ENCODE peak calls at places on chromosome 13, in seven cellular contexts. M, W, B, T, K, R and U are unnamed samples.
A peak's percentile ranks its signal among the peaks of the same experiment; 100 is the strongest.

GRCh38 chr13:37442996-37443395 is 155.6 kb downstream of the POSTN start:
- DNase-seq in W (no peak), T (no peak), M (peak; percentile 40), K (no peak), B (no peak), R (no peak), U (no peak)

GRCh38 chr13:112525306-112525945 is 62.5 kb downstream of the TUBGCP3 start:
- DNase-seq in M (no peak), W (no peak), R (no peak), B (no peak), K (no peak), T (no peak), U (no peak)

GRCh38 chr13:42283574-42283973 is 11.6 kb downstream of the AKAP11 start:
- DNase-seq in W (no peak), R (no peak), B (no peak), M (no peak), K (no peak), T (no peak), U (no peak)

GRCh38 chr13:29786698-29787097 is 63.7 kb downstream of the UBL3 start:
- DNase-seq in M (no peak), W (no peak), B (no peak), R (no peak), T (no peak), K (no peak), U (no peak)

GRCh38 chr13:36820222-36820621 is 1.2 kb downstream of the RFXAP start:
- DNase-seq in T (no peak), K (no peak), W (no peak), B (no peak), M (no peak), R (no peak), U (no peak)

GRCh38 chr13:37460211-37460610 is 138.4 kb downstream of the POSTN start:
- DNase-seq in R (no peak), K (no peak), W (no peak), T (no peak), B (no peak), M (no peak), U (no peak)

GRCh38 chr13:42747399-42747873 is 33.9 kb upstream of the FAM216B start:
- DNase-seq in K (no peak), T (no peak), W (no peak), R (no peak), B (no peak), M (peak; percentile 64), U (peak; percentile 30)

GRCh38 chr13:59680429-59681024 is 483.2 kb downstream of the DIAPH3 start:
- DNase-seq in R (no peak), W (no peak), B (no peak), M (peak; percentile 49), T (no peak), K (no peak), U (peak; percentile 16)

GRCh38 chr13:30333601-30334000 is 26.2 kb upstream of the KATNAL1 start:
- DNase-seq in B (no peak), K (no peak), T (no peak), W (no peak), R (no peak), M (no peak), U (no peak)

GRCh38 chr13:21735621-21736401 is 64.9 kb downstream of the FGF9 start:
- DNase-seq in W (no peak), T (no peak), K (no peak), R (peak; percentile 21), B (no peak), M (no peak), U (no peak)
- TF ChIP-seq CTCF in W (no peak), T (no peak), K (no peak), R (no peak), B (no peak), M (no peak), U (no peak)

DNA sequence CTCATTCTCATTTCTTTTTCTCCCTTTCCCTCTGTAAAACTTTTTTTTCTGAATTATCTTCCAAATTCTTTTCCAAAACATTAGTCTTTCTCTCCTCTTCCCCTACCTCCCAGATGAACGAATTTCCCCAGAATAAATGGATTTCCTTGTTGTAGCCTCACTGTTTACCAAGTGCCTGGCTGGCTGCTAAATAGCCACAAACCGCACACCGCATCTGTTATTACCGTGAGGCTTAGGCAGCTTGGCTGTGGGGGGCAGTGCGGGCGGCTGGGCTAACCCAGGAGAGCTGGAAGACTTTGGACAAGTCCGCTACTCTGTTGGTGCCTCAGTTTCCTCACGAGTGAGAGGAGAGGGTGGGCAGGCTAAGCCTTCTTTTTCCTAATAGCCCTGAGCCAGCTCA is 10.7 kb downstream of the IL17D start:
- DNase-seq in W (no peak), R (no peak), T (no peak), B (no peak), K (no peak), M (peak; percentile 45), U (no peak)
- H3K27ac ChIP-seq in W (no peak overlapping the region), R (no peak overlapping the region), T (no peak overlapping the region), B (peak overlapping the region; percentile 80), K (peak overlapping the region; percentile 58), M (no peak overlapping the region), U (no peak overlapping the region)

DNA sequence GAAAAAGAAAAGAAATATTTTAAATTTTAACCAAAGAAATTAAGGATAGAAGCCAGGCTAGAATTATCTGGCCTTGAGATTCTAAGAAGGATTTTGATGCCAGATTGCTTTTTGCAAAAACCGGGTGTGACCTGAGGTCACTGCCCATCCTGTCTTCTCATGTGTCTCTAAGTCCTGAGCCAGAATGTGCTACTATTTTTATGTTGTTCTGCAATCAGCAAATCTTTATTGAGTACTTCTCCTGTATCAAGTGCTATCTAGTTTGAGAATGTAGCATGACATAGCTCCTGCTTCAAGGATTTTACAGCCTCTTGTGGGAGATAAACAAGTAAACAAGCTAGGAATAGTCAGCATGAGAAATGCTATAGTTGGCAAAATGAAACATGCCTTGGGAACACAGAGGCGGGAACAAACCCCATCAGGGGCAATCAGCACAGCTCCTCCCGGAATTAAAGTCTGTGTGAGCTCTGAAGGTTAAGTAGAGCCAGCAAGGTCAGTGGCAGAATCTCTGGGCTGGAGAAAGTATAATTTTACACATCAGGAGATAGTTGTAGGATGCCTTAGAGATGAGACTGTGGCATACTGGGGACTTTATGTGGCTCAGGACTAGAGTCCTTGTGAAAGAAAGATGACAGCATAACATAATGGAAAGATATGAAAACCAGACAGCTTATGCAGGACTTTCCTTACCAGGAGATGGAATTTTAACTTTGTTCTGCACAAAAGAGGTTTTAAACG is 899.5 kb upstream of the SLC10A2 start:
- DNase-seq in T (no peak), W (no peak), M (no peak), R (no peak), B (no peak), K (no peak), U (no peak)
- TF ChIP-seq CTCF in T (no peak), W (no peak), M (no peak), R (no peak), B (no peak), K (no peak), U (no peak)

GRCh38 chr13:97119899-97120745 is 102.0 kb upstream of the MBNL2 start:
- DNase-seq in T (no peak), R (no peak), M (no peak), B (no peak), W (no peak), K (no peak), U (no peak)
- H3K27ac ChIP-seq in T (no peak overlapping the region), R (no peak overlapping the region), M (no peak overlapping the region), B (no peak overlapping the region), W (no peak overlapping the region), K (no peak overlapping the region), U (no peak overlapping the region)

DNA sequence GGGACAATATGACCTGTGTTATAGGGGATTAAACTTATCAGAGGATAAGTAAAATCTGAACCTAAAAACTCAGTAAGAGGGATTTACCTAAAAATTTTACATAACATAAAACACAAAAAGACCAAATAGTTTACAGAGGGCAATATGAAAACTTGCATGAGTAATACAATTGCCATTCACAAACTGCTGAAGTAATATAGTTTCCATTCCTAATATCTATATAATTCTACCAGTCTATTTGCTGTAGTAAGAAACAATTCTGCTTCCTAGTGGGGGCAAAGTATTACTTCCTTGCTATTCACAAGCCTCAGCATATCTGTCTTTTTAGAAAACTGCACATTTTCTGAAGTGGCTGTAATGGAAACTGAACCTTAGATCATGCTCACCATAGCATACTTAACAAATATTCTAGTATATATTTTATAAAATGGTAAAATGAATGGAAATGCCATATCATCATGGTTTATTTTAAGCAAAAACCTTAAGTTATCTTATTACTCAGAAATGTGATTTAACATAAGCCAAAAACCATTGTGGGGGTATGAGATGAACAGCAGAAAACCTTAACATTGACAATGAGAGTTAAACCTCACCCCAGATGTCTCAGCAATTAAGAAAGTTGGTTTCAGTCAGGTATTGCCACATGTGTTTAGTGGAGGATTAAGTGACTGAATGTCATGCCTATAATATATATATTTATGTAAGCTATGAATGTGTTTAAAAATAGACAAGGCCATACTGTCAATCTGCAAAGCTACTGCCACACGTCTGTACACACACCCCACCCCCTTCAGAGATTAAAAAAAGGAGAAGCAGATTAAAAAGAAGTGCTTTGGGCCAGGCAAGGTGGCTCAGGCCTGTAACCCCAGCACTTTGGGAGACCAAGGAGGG is 136.8 kb downstream of the MIPEP start:
- DNase-seq in M (no peak), T (no peak), B (no peak), W (no peak), R (no peak), K (no peak), U (no peak)
- TF ChIP-seq CTCF in M (no peak), T (no peak), B (no peak), W (no peak), R (no peak), K (no peak), U (no peak)

GRCh38 chr13:20623000-20623399 is 56.0 kb downstream of the IFT88 start:
- DNase-seq in K (no peak), T (no peak), R (no peak), B (no peak), W (no peak), M (no peak), U (no peak)

GRCh38 chr13:20624213-20624612 is 57.3 kb downstream of the IFT88 start:
- DNase-seq in B (no peak), T (no peak), W (no peak), M (no peak), R (no peak), K (no peak), U (no peak)
- H3K27ac ChIP-seq in B (no peak overlapping the region), T (no peak overlapping the region), W (no peak overlapping the region), M (no peak overlapping the region), R (no peak overlapping the region), K (no peak overlapping the region), U (no peak overlapping the region)

GRCh38 chr13:86729206-86729605 is 930.0 kb upstream of the SLITRK6 start:
- DNase-seq in M (no peak), B (no peak), K (no peak), W (no peak), T (no peak), R (no peak), U (no peak)

GRCh38 chr13:86725105-86725504 is 925.9 kb upstream of the SLITRK6 start:
- DNase-seq in W (no peak), R (no peak), T (no peak), M (no peak), B (no peak), K (no peak), U (no peak)
- TF ChIP-seq CTCF in W (no peak), R (no peak), T (no peak), M (no peak), B (no peak), K (no peak), U (no peak)

DNA sequence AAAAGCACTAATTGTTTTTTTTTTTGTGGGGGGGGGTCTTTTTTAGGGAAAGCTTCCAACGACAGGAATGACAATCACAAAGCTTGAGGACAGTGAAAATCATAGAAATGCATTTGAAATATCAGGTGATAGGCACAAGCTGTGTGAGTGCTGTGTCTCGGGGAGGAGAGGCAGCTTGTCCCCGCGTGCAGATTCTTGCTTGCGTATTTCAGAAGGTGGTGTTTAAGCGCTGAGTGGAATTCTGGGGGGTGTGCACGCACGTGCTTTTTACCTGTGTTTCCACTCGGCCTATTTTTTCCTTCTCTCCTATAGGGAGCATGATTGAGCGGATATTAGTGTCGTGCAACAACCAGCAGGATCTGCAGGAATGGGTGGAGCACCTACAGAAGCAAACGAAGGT is 40.2 kb upstream of the TEX29 start:
- DNase-seq in T (no peak), R (peak; percentile 5), M (no peak), B (no peak), W (no peak), K (no peak), U (no peak)
- H3K27ac ChIP-seq in T (no peak overlapping the region), R (no peak overlapping the region), M (no peak overlapping the region), B (peak overlapping the region; percentile 93), W (no peak overlapping the region), K (no peak overlapping the region), U (no peak overlapping the region)